ENCODE peak calls at places on chromosomes 12 and 14, in six cellular contexts. S is endothelial cell, O is HFFc6, G is GM10248, U is fibroblast of lung, A is HCT116. T is an unnamed sample.

GRCh38 chr12:46562625-46563228 is 190.2 kb upstream of the SLC38A2 start:
- DNase-seq in S (no peak), O (peak), G (no peak), U (peak), A (no peak), T (peak)

GRCh38 chr14:73467377-73467776 is 9.0 kb upstream of the NUMB start:
- DNase-seq in S (no peak), O (no peak), G (no peak), U (peak), A (no peak), T (no peak)

GRCh38 chr12:2890001-2890387 is 697 bp upstream of the TULP3 start:
- DNase-seq in S (no peak), O (no peak), G (no peak), U (no peak), A (no peak), T (no peak)

GRCh38 chr12:128930591-128930990 is 77.3 kb downstream of the GLT1D1 start:
- DNase-seq in S (no peak), O (no peak), G (no peak), U (no peak), A (no peak), T (no peak)

GRCh38 chr12:108560321-108560721 is 652 bp downstream of the SART3 start:
- DNase-seq in S (no peak), O (peak), G (no peak), U (peak), A (no peak), T (no peak)

GRCh38 chr14:64708148-64709004 is 4.2 kb downstream of the PLEKHG3 start:
- DNase-seq in S (no peak), O (no peak), G (no peak), U (peak), A (no peak), T (no peak)

GRCh38 chr14:55814064-55814463 is 234.1 kb downstream of the KTN1 start:
- DNase-seq in S (no peak), O (no peak), G (no peak), U (peak), A (no peak), T (no peak)

GRCh38 chr14:104971447-104972240 is 6.5 kb downstream of the AHNAK2 start:
- DNase-seq in S (no peak), O (no peak), G (no peak), U (no peak), A (no peak), T (no peak)

GRCh38 chr14:102491786-102492522 is 17.6 kb downstream of the ANKRD9 start:
- DNase-seq in S (no peak), O (no peak), G (no peak), U (no peak), A (no peak), T (no peak)

GRCh38 chr12:50222275-50222783 is 55.2 kb upstream of the CERS5 start:
- DNase-seq in S (peak), O (peak), G (peak), U (peak), A (peak), T (peak)

GRCh38 chr12:2082321-2082720 is 29.5 kb downstream of the CACNA1C start:
- DNase-seq in S (no peak), O (no peak), G (no peak), U (no peak), A (no peak), T (no peak)

GRCh38 chr12:99611590-99611989 is 36.0 kb upstream of the GARIN6 start:
- DNase-seq in S (no peak), O (no peak), G (no peak), U (peak), A (no peak), T (no peak)

GRCh38 chr14:93009471-93010117 is 86.6 kb downstream of the CHGA start:
- DNase-seq in S (no peak), O (no peak), G (no peak), U (no peak), A (no peak), T (no peak)

GRCh38 chr12:86257173-86257572 is 982 bp upstream of the MGAT4C start:
- DNase-seq in S (no peak), O (no peak), G (no peak), U (no peak), A (no peak), T (no peak)

GRCh38 chr12:62794218-62794583 is 140.7 kb downstream of the PPM1H start:
- DNase-seq in S (no peak), O (no peak), G (no peak), U (no peak), A (no peak), T (no peak)

GRCh38 chr12:118544569-118544968 is 168.2 kb downstream of the SUDS3 start:
- DNase-seq in S (no peak), O (peak), G (no peak), U (no peak), A (peak), T (no peak)

GRCh38 chr14:70567791-70568190 is 32.7 kb downstream of the MED6 start:
- DNase-seq in S (peak), O (peak), G (peak), U (peak), A (peak), T (no peak)

GRCh38 chr14:106039400-106039799 is 513.0 kb downstream of the TMEM121 start:
- DNase-seq in S (no peak), O (no peak), G (peak), U (no peak), A (peak), T (no peak)

GRCh38 chr12:13135336-13136178 is 32.1 kb upstream of the GSG1 start:
- DNase-seq in S (no peak), O (peak), G (no peak), U (peak), A (peak), T (peak)

GRCh38 chr12:32989705-32990104 is 93.1 kb upstream of the PKP2 start:
- DNase-seq in S (no peak), O (no peak), G (no peak), U (no peak), A (no peak), T (no peak)

GRCh38 chr12:64400041-64400440 is 4.2 kb upstream of the XPOT start:
- DNase-seq in S (no peak), O (no peak), G (no peak), U (peak), A (no peak), T (no peak)

GRCh38 chr12:53225635-53226424 is 6.2 kb downstream of the RARG start:
- DNase-seq in S (no peak), O (no peak), G (no peak), U (no peak), A (no peak), T (no peak)

GRCh38 chr12:56900583-56900982 is 33.6 kb downstream of the SDR9C7 start:
- DNase-seq in S (no peak), O (peak), G (no peak), U (no peak), A (peak), T (no peak)

GRCh38 chr14:59484611-59485174 is 376 bp downstream of the JKAMP start:
- DNase-seq in S (no peak), O (peak), G (no peak), U (peak), A (no peak), T (no peak)

GRCh38 chr12:108418162-108418561 is 79.1 kb upstream of the CMKLR1 start:
- DNase-seq in S (no peak), O (no peak), G (no peak), U (peak), A (no peak), T (no peak)

GRCh38 chr12:42444192-42444943 is 118.4 kb downstream of the PPHLN1 start:
- DNase-seq in S (no peak), O (no peak), G (no peak), U (no peak), A (no peak), T (no peak)

GRCh38 chr12:132153501-132154340 is 9.5 kb downstream of the NOC4L start:
- DNase-seq in S (peak), O (peak), G (peak), U (peak), A (no peak), T (no peak)

GRCh38 chr14:105854600-105855245 is 328.3 kb downstream of the TMEM121 start:
- DNase-seq in S (no peak), O (no peak), G (no peak), U (no peak), A (no peak), T (no peak)

GRCh38 chr12:26429070-26429691 is 233.8 kb downstream of the SSPN start:
- DNase-seq in S (no peak), O (no peak), G (no peak), U (no peak), A (no peak), T (no peak)

GRCh38 chr12:69350777-69351176 is 2.6 kb downstream of the LYZ start:
- DNase-seq in S (no peak), O (no peak), G (no peak), U (no peak), A (no peak), T (no peak)

GRCh38 chr14:95125156-95125555 is 32.2 kb downstream of the DICER1 start:
- DNase-seq in S (no peak), O (no peak), G (no peak), U (no peak), A (no peak), T (no peak)

GRCh38 chr14:24734917-24735500 is 101.0 kb upstream of the GZMB start:
- DNase-seq in S (peak), O (peak), G (no peak), U (peak), A (peak), T (peak)

GRCh38 chr12:41537522-41537921 is 349.4 kb downstream of the PDZRN4 start:
- DNase-seq in S (no peak), O (no peak), G (no peak), U (no peak), A (no peak), T (no peak)

GRCh38 chr14:98773814-98774213 is 498.2 kb downstream of the BCL11B start:
- DNase-seq in S (no peak), O (no peak), G (no peak), U (no peak), A (no peak), T (no peak)

GRCh38 chr14:45940318-45940717 is 687.3 kb upstream of the MIS18BP1 start:
- DNase-seq in S (no peak), O (no peak), G (no peak), U (no peak), A (no peak), T (no peak)
- TF ChIP-seq CTCF in S (no peak), O (no peak), G (no peak), U (no peak), A (no peak), T (no peak)

DNA sequence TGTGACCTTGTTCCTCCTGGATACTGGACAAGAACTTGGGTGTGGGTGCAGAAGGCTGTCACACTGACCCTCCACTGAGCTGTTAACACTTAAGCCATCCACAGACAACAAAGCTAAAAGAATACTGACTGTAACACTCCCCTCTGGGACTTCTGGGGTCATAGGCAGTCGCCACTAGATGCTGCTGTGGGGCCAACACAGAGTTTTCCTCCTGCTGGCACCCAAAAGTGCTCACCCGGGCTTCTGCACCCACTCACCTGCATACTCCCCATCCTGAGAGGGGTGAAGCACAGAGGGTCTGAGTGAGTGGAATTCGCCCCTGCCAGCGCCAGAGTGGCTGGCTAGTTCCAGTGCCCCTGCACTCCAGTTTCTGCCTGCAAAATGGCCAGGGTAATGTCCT is 422.4 kb upstream of the LMO3 start:
- DNase-seq in S (no peak), O (no peak), G (no peak), U (no peak), A (no peak), T (no peak)
- TF ChIP-seq CTCF in S (no peak), O (no peak), G (no peak), U (no peak), A (no peak), T (no peak)

GRCh38 chr12:14937014-14937413 is 1.3 kb downstream of the ERP27 start:
- DNase-seq in S (no peak), O (no peak), G (no peak), U (no peak), A (no peak), T (no peak)

GRCh38 chr12:14935031-14935430 is 3.3 kb downstream of the ERP27 start:
- DNase-seq in S (no peak), O (no peak), G (no peak), U (no peak), A (no peak), T (no peak)

GRCh38 chr12:14934511-14934910 is 3.8 kb downstream of the ERP27 start:
- DNase-seq in S (no peak), O (no peak), G (no peak), U (no peak), A (no peak), T (no peak)

GRCh38 chr12:14937689-14938088 is 648 bp downstream of the ERP27 start:
- DNase-seq in S (no peak), O (no peak), G (peak), U (no peak), A (peak), T (no peak)

DNA sequence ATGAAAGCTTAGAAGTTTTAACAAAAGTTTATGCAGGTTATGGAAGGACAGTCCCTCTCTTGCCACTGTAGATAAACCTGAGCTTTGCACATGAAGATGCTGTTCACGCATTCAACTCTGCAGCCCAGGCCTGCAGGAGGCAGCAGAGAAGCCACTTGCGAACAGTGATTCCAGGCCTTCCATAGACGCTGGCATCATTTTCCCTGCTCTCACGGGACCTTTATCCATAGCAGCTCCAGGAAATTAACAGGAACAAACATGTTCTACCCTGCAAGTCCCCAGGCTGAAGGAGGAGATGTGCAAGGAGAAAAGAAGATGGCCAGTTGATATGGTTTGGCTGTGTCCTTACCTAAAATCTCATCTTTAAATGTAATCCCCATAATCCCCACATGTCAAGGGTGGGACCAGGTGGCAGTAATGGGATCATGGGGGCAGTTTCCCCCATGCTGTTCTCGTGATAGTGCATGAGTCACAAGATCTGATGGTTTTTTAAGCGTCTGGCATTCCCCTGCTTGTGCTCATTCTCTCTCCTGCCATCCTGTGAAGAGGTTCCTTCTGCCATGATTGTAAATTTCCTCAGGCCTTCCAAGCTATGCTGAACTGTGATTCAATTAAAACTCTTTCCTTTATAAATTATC is 2.0 kb downstream of the ERP27 start:
- DNase-seq in S (peak), O (no peak), G (no peak), U (no peak), A (no peak), T (no peak)
- TF ChIP-seq CTCF in S (no peak), O (peak), G (no peak), U (peak), A (peak), T (no peak)

GRCh38 chr12:85065816-85066482 is 29.8 kb downstream of the LRRIQ1 start:
- DNase-seq in S (no peak), O (no peak), G (no peak), U (no peak), A (no peak), T (no peak)
- TF ChIP-seq CTCF in S (no peak), O (no peak), G (no peak), U (no peak), A (no peak), T (no peak)

GRCh38 chr14:51552275-51552674 is 99.4 kb upstream of the FRMD6 start:
- DNase-seq in S (peak), O (no peak), G (no peak), U (no peak), A (no peak), T (no peak)
- TF ChIP-seq CTCF in S (no peak), O (peak), G (no peak), U (no peak), A (peak), T (peak)

DNA sequence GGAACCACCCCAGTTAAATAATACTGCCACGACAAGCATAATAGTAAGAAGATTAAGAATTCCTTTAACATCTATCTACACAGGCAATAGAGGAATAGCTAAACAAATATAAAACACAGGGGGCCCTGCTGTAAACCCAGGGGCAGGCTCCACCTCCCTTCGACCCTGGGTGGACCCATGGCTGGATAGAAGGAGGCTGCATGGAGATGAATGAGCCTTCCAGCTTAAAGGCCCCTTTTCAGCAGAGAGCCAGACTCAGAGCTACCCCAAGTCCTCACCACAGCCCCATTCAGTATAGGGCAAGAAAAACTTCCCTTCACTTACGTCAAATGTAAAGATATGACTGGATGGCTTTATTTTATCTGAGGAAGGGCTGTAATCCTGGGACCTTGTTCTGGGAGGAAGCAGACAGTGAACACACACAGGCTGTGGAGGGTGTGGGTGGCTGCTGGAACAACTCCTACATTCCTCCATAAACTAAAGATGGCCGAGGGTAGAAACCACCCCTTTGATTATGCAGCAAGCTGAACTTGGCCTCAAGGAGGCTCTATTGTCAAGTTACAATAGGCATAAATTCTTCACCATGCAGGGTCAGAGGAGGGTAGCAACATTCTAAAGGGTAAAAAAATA is 30.5 kb downstream of the NUAK1 start:
- DNase-seq in S (no peak), O (no peak), G (no peak), U (peak), A (no peak), T (no peak)
- TF ChIP-seq CTCF in S (no peak), O (peak), G (no peak), U (peak), A (no peak), T (peak)

T was measured in AG09319.